ENCODE peak calls at places on chromosomes 3 and 15, in six cellular contexts. One of them, this sample, is unnamed.

GRCh38 chr3:165148901-165149441 is 47.2 kb downstream of the SLITRK3 start:
- DNase-seq in transverse colon: no peak
- DNase-seq in heart left ventricle: no peak
- DNase-seq in uterus: no peak
- DNase-seq in ovary: no peak
- DNase-seq in GM12891: no peak
- DNase-seq in this sample: no peak

GRCh38 chr3:187920871-187921270 is 175.6 kb upstream of the BCL6 start:
- DNase-seq in ovary: no peak
- DNase-seq in transverse colon: peak
- DNase-seq in heart left ventricle: peak
- DNase-seq in GM12891: no peak
- DNase-seq in uterus: peak
- DNase-seq in this sample: no peak

GRCh38 chr3:128439226-128439625 is 27.5 kb downstream of the DNAJB8 start:
- DNase-seq in GM12891: no peak
- DNase-seq in ovary: no peak
- DNase-seq in transverse colon: no peak
- DNase-seq in heart left ventricle: no peak
- DNase-seq in uterus: no peak
- DNase-seq in this sample: no peak

GRCh38 chr3:10290476-10291138 is 2.1 kb downstream of the GHRL start:
- DNase-seq in GM12891: no peak
- DNase-seq in uterus: no peak
- DNase-seq in heart left ventricle: no peak
- DNase-seq in ovary: no peak
- DNase-seq in transverse colon: no peak
- DNase-seq in this sample: no peak

GRCh38 chr3:125212509-125213372 is at the start of gene SLC12A8:
- DNase-seq in GM12891: no peak
- DNase-seq in heart left ventricle: peak
- DNase-seq in uterus: no peak
- DNase-seq in ovary: no peak
- DNase-seq in transverse colon: peak
- DNase-seq in this sample: no peak

GRCh38 chr3:58353722-58354553 is 21.2 kb downstream of the PXK start:
- DNase-seq in heart left ventricle: no peak
- DNase-seq in uterus: no peak
- DNase-seq in ovary: no peak
- DNase-seq in GM12891: no peak
- DNase-seq in transverse colon: no peak
- DNase-seq in this sample: no peak

GRCh38 chr3:127999509-128000106 is 52.6 kb upstream of the SEC61A1 start:
- DNase-seq in uterus: no peak
- DNase-seq in transverse colon: no peak
- DNase-seq in ovary: no peak
- DNase-seq in heart left ventricle: no peak
- DNase-seq in GM12891: no peak
- DNase-seq in this sample: no peak

GRCh38 chr15:79208179-79208578 is 74.3 kb upstream of the ANKRD34C start:
- DNase-seq in ovary: no peak
- DNase-seq in heart left ventricle: no peak
- DNase-seq in uterus: no peak
- DNase-seq in transverse colon: no peak
- DNase-seq in GM12891: no peak
- DNase-seq in this sample: no peak

GRCh38 chr15:28934645-28935044 is 48.9 kb downstream of the APBA2 start:
- DNase-seq in uterus: no peak
- DNase-seq in ovary: no peak
- DNase-seq in transverse colon: no peak
- DNase-seq in heart left ventricle: no peak
- DNase-seq in GM12891: no peak
- DNase-seq in this sample: no peak

GRCh38 chr15:47885921-47886320 is 168.6 kb downstream of the SEMA6D start:
- DNase-seq in heart left ventricle: no peak
- DNase-seq in uterus: no peak
- DNase-seq in transverse colon: no peak
- DNase-seq in GM12891: no peak
- DNase-seq in ovary: no peak
- DNase-seq in this sample: no peak

GRCh38 chr15:98774756-98775497 is 126.6 kb downstream of the IGF1R start:
- DNase-seq in transverse colon: no peak
- DNase-seq in ovary: no peak
- DNase-seq in GM12891: no peak
- DNase-seq in heart left ventricle: no peak
- DNase-seq in uterus: no peak
- DNase-seq in this sample: no peak

GRCh38 chr3:140736863-140737460 is 59.1 kb downstream of the TRIM42 start:
- DNase-seq in heart left ventricle: peak
- DNase-seq in GM12891: no peak
- DNase-seq in uterus: peak
- DNase-seq in ovary: peak
- DNase-seq in transverse colon: peak
- DNase-seq in this sample: peak

GRCh38 chr3:188631291-188632010 is 477.5 kb downstream of the LPP start:
- DNase-seq in uterus: no peak
- DNase-seq in heart left ventricle: no peak
- DNase-seq in ovary: no peak
- DNase-seq in GM12891: no peak
- DNase-seq in transverse colon: no peak
- DNase-seq in this sample: peak

GRCh38 chr15:94066811-94067210 is 164.6 kb upstream of the MCTP2 start:
- DNase-seq in heart left ventricle: no peak
- DNase-seq in uterus: no peak
- DNase-seq in GM12891: no peak
- DNase-seq in ovary: no peak
- DNase-seq in transverse colon: no peak
- DNase-seq in this sample: no peak

GRCh38 chr3:140219923-140220452 is 285.0 kb downstream of the CLSTN2 start:
- DNase-seq in heart left ventricle: no peak
- DNase-seq in uterus: no peak
- DNase-seq in transverse colon: no peak
- DNase-seq in GM12891: peak
- DNase-seq in ovary: no peak
- DNase-seq in this sample: no peak

GRCh38 chr3:107425033-107425432 is 47.8 kb downstream of the CCDC54 start:
- DNase-seq in transverse colon: no peak
- DNase-seq in heart left ventricle: no peak
- DNase-seq in uterus: no peak
- DNase-seq in ovary: no peak
- DNase-seq in GM12891: no peak
- DNase-seq in this sample: no peak

GRCh38 chr3:25084016-25084415 is 344.0 kb upstream of the RARB start:
- DNase-seq in transverse colon: no peak
- DNase-seq in ovary: no peak
- DNase-seq in heart left ventricle: no peak
- DNase-seq in uterus: no peak
- DNase-seq in GM12891: no peak
- DNase-seq in this sample: no peak

GRCh38 chr3:127275287-127275781 is 12.5 kb downstream of the PRR20G start:
- DNase-seq in uterus: no peak
- DNase-seq in transverse colon: no peak
- DNase-seq in heart left ventricle: no peak
- DNase-seq in ovary: no peak
- DNase-seq in GM12891: no peak
- DNase-seq in this sample: no peak

GRCh38 chr3:126659915-126660886 is 5.3 kb upstream of the TXNRD3 start:
- DNase-seq in transverse colon: no peak
- DNase-seq in GM12891: no peak
- DNase-seq in heart left ventricle: no peak
- DNase-seq in ovary: no peak
- DNase-seq in uterus: no peak
- DNase-seq in this sample: peak

GRCh38 chr3:194824100-194824499 is 138.4 kb downstream of the FAM43A start:
- DNase-seq in uterus: no peak
- DNase-seq in heart left ventricle: no peak
- DNase-seq in GM12891: no peak
- DNase-seq in ovary: no peak
- DNase-seq in transverse colon: no peak
- DNase-seq in this sample: no peak

GRCh38 chr15:63065262-63066234 is 23.0 kb downstream of the TPM1 start:
- DNase-seq in transverse colon: no peak
- DNase-seq in ovary: no peak
- DNase-seq in uterus: no peak
- DNase-seq in GM12891: no peak
- DNase-seq in heart left ventricle: no peak
- DNase-seq in this sample: no peak

GRCh38 chr3:1609416-1609815 is 489.2 kb upstream of the CNTN4 start:
- DNase-seq in GM12891: no peak
- DNase-seq in ovary: no peak
- DNase-seq in uterus: no peak
- DNase-seq in heart left ventricle: no peak
- DNase-seq in transverse colon: no peak
- DNase-seq in this sample: no peak

GRCh38 chr3:45534580-45535080 is 59.9 kb upstream of the LIMD1 start:
- DNase-seq in heart left ventricle: no peak
- DNase-seq in ovary: no peak
- DNase-seq in uterus: no peak
- DNase-seq in GM12891: no peak
- DNase-seq in transverse colon: no peak
- DNase-seq in this sample: no peak

GRCh38 chr15:29226431-29227216 is 43.0 kb downstream of the NSMCE3 start:
- DNase-seq in transverse colon: no peak
- DNase-seq in ovary: no peak
- DNase-seq in heart left ventricle: no peak
- DNase-seq in uterus: no peak
- DNase-seq in GM12891: no peak
- DNase-seq in this sample: no peak

GRCh38 chr15:77988386-77989301 is 88.9 kb downstream of the TBC1D2B start:
- DNase-seq in transverse colon: no peak
- DNase-seq in uterus: no peak
- DNase-seq in heart left ventricle: peak
- DNase-seq in GM12891: no peak
- DNase-seq in ovary: peak
- DNase-seq in this sample: no peak

DNA sequence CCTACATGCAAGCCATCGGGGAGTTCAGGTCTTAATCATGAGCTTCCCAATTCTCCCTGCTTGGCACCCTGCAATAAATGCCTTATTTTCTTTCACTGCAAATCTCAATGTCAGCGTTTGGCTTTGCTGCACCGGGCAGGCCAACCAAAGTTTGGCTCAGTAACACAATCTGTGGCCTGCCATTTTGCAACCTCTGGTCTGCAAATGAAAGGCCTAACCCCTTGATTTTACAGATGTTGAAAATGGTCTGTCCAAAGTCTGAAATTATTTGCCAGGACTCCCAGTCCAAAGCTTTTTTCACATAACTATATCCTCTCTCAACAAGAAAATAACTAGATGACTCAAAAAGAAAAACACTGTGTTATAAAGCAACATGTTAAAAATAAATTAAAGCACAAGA is 34.0 kb upstream of the LEKR1 start:
- DNase-seq in heart left ventricle: no peak
- DNase-seq in uterus: no peak
- DNase-seq in ovary: no peak
- DNase-seq in transverse colon: no peak
- DNase-seq in GM12891: no peak
- DNase-seq in this sample: no peak
- TF ChIP-seq POLR2A in heart left ventricle: no peak
- TF ChIP-seq POLR2A in uterus: no peak
- TF ChIP-seq POLR2A in ovary: no peak
- TF ChIP-seq POLR2A in transverse colon: no peak
- TF ChIP-seq POLR2A in GM12891: no peak
- TF ChIP-seq POLR2A in this sample: no peak

GRCh38 chr3:4988815-4989648 is 9.8 kb downstream of the BHLHE40 start:
- DNase-seq in GM12891: no peak
- DNase-seq in ovary: no peak
- DNase-seq in heart left ventricle: peak
- DNase-seq in uterus: no peak
- DNase-seq in transverse colon: peak
- DNase-seq in this sample: no peak

GRCh38 chr3:4986175-4986610 is 7.0 kb downstream of the BHLHE40 start:
- DNase-seq in ovary: no peak
- DNase-seq in GM12891: no peak
- DNase-seq in uterus: no peak
- DNase-seq in transverse colon: no peak
- DNase-seq in heart left ventricle: no peak
- DNase-seq in this sample: no peak

GRCh38 chr3:4985330-4986174 is 6.3 kb downstream of the BHLHE40 start:
- DNase-seq in transverse colon: no peak
- DNase-seq in heart left ventricle: peak
- DNase-seq in uterus: peak
- DNase-seq in GM12891: no peak
- DNase-seq in ovary: no peak
- DNase-seq in this sample: no peak

GRCh38 chr3:4987374-4988296 is 8.4 kb downstream of the BHLHE40 start:
- DNase-seq in GM12891: no peak
- DNase-seq in transverse colon: no peak
- DNase-seq in ovary: no peak
- DNase-seq in uterus: no peak
- DNase-seq in heart left ventricle: no peak
- DNase-seq in this sample: no peak

DNA sequence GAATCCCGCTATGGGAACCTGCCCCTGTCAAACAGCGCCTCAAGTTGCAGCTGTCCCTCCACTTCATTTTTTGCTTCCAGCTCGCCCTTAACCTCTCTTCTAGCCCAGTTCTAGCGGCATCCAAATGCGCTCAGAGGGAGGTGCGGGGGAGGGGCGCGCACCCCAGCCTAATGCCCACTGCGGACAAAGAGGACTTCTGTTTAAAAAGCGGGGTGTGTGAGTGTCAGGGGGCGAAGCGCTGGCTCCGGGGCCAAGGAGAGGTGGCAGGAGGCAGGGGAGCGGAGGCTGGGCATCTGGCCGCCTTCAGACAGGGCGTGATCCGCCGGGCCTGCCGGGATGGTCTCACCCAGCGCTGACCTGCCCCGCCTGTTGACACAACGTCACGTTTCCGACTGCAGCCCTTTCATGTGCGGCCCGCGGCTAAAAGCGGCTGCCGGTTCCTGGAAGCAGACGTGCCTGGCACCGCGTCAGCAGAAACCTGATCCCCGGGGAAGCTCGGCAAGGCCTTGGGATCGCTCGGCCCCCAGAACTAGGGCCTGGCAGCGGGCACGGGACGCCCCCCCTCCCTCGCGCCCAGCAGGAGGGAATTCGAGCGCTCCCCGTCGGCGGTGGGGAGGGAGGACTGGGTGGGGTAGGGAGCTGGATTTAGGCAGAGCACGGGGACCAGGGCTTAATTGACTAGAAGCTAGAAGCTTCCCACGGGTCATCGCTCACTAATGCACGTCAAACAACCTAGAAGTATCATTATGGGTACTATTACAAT is 7.6 kb downstream of the BHLHE40 start:
- DNase-seq in ovary: peak
- DNase-seq in transverse colon: peak
- DNase-seq in uterus: peak
- DNase-seq in GM12891: peak
- DNase-seq in heart left ventricle: peak
- DNase-seq in this sample: peak
- TF ChIP-seq POLR2A in ovary: peak
- TF ChIP-seq POLR2A in transverse colon: peak
- TF ChIP-seq POLR2A in uterus: peak
- TF ChIP-seq POLR2A in GM12891: no peak
- TF ChIP-seq POLR2A in heart left ventricle: peak
- TF ChIP-seq POLR2A in this sample: peak

GRCh38 chr15:75200391-75200764 is 1.3 kb upstream of the C15orf39 start:
- DNase-seq in GM12891: no peak
- DNase-seq in heart left ventricle: no peak
- DNase-seq in uterus: no peak
- DNase-seq in ovary: no peak
- DNase-seq in transverse colon: no peak
- DNase-seq in this sample: no peak
- TF ChIP-seq POLR2A in GM12891: no peak
- TF ChIP-seq POLR2A in heart left ventricle: no peak
- TF ChIP-seq POLR2A in uterus: no peak
- TF ChIP-seq POLR2A in ovary: no peak
- TF ChIP-seq POLR2A in transverse colon: no peak
- TF ChIP-seq POLR2A in this sample: no peak

GRCh38 chr3:16335772-16336621 is 71.0 kb downstream of the OXNAD1 start:
- DNase-seq in heart left ventricle: no peak
- DNase-seq in ovary: peak
- DNase-seq in GM12891: no peak
- DNase-seq in uterus: no peak
- DNase-seq in transverse colon: no peak
- DNase-seq in this sample: no peak
- TF ChIP-seq POLR2A in heart left ventricle: no peak
- TF ChIP-seq POLR2A in ovary: no peak
- TF ChIP-seq POLR2A in GM12891: no peak
- TF ChIP-seq POLR2A in uterus: no peak
- TF ChIP-seq POLR2A in transverse colon: no peak
- TF ChIP-seq POLR2A in this sample: no peak

This sample was measured in H54.